ENCODE peak calls at places on chromosomes 13 and 19, in four cellular contexts. U is K562, R is GM12892, E is H1. H is an unnamed sample.
A peak's percentile ranks its signal among the peaks of the same experiment; 100 is the strongest.

GRCh38 chr19:51031220-51031879 is 3.5 kb downstream of the KLK12 start:
- DNase-seq in R (no peak), U (no peak), E (no peak), H (no peak)

GRCh38 chr19:47644743-47645499 is 36.0 kb downstream of the BICRA start:
- DNase-seq in E (no peak), U (no peak), R (no peak), H (no peak)

GRCh38 chr13:108769213-108770070 is 140.0 kb downstream of the MYO16 start:
- DNase-seq in R (no peak), E (no peak), U (peak; percentile 57), H (no peak)

GRCh38 chr13:48156466-48156865 is 61.6 kb upstream of the MED4 start:
- DNase-seq in E (no peak), U (no peak), R (no peak), H (no peak)

GRCh38 chr19:34662919-34663318 is 14.0 kb downstream of the SCGB2B2 start:
- DNase-seq in R (no peak), U (peak; percentile 21), E (peak; percentile 19), H (peak; percentile 51)

GRCh38 chr19:2046046-2046907 is 4.8 kb downstream of the MKNK2 start:
- DNase-seq in U (peak; percentile 15), R (no peak), E (no peak), H (no peak)

GRCh38 chr13:26420282-26420960 is 137.1 kb upstream of the WASF3 start:
- DNase-seq in E (no peak), U (no peak), R (no peak), H (peak; percentile 36)

GRCh38 chr19:37905936-37906867 is at the start of gene WDR87:
- DNase-seq in E (peak; percentile 87), R (peak; percentile 48), U (peak; percentile 73), H (peak; percentile 51)

GRCh38 chr13:95192998-95193397 is 108.3 kb downstream of the ABCC4 start:
- DNase-seq in U (no peak), R (no peak), E (no peak), H (no peak)

GRCh38 chr13:21365574-21365973 is 93.5 kb downstream of the ZDHHC20 start:
- DNase-seq in R (no peak), U (no peak), E (no peak), H (no peak)

GRCh38 chr19:54395685-54396084 is 19.6 kb upstream of the TTYH1 start:
- DNase-seq in R (no peak), U (no peak), E (no peak), H (no peak)

GRCh38 chr19:17743874-17744273 is 7.4 kb upstream of the FCHO1 start:
- DNase-seq in R (no peak), E (no peak), U (no peak), H (no peak)

GRCh38 chr19:52188822-52189744 is 769 bp upstream of the PPP2R1A start:
- DNase-seq in E (peak; percentile 25), U (no peak), R (no peak), H (no peak)

GRCh38 chr19:42233106-42233505 is 9.3 kb downstream of the GSK3A start:
- DNase-seq in R (peak; percentile 17), U (peak; percentile 60), E (no peak), H (no peak)

GRCh38 chr19:6613711-6614110 is 22.8 kb upstream of the CD70 start:
- DNase-seq in R (no peak), U (no peak), E (no peak), H (no peak)

GRCh38 chr13:76378767-76379166 is 507.4 kb downstream of the KCTD12 start:
- DNase-seq in R (no peak), U (no peak), E (no peak), H (no peak)

GRCh38 chr13:80337011-80337688 is 3.8 kb downstream of the SPRY2 start:
- DNase-seq in U (no peak), R (no peak), E (no peak), H (no peak)

GRCh38 chr13:113777311-113778260 is 18.6 kb downstream of the TMEM255B start:
- DNase-seq in E (no peak), U (peak; percentile 23), R (no peak), H (no peak)

GRCh38 chr13:113774177-113775107 is 15.4 kb downstream of the TMEM255B start:
- DNase-seq in E (no peak), U (no peak), R (no peak), H (no peak)

GRCh38 chr13:113776231-113777125 is 17.5 kb downstream of the TMEM255B start:
- DNase-seq in E (no peak), U (no peak), R (no peak), H (no peak)

GRCh38 chr13:113771709-113772331 is 12.8 kb downstream of the TMEM255B start:
- DNase-seq in R (no peak), E (no peak), U (no peak), H (no peak)

GRCh38 chr13:113775451-113776145 is 16.6 kb downstream of the TMEM255B start:
- DNase-seq in E (no peak), U (no peak), R (no peak), H (no peak)
- TF ChIP-seq TAF1 in E (no peak), U (no peak), R (no peak), H (no peak)

DNA sequence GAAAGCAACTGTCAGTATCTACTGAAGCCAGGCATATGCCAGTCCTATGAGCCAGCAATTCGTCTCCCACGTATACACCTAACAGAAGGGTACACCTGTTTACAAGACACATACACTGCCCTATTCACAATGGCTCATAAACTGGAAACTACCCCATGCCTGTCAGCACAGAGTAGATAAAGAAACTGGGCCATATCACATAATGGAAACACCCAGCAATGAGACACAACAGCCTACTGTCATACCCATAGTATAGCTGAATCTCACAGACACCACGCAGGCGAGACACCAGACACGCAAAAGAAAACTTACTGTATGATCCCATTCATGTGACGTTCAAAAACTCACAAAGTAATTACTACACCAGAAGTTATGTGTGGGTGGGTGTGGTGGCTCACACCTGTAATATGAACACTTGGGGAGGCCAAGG is 15.7 kb downstream of the NOSIP start:
- DNase-seq in R (no peak), U (no peak), E (no peak), H (no peak)
- TF ChIP-seq TAF1 in R (no peak), U (no peak), E (no peak), H (no peak)

GRCh38 chr13:36998624-36999041 is 507 bp downstream of the ALG5 start:
- DNase-seq in E (no peak), R (peak; percentile 16), U (peak; percentile 17), H (no peak)
- TF ChIP-seq TAF1 in E (no peak), R (no peak), U (no peak), H (no peak)

GRCh38 chr13:56182598-56182997 is 958.1 kb upstream of the PRR20A start:
- DNase-seq in R (no peak), U (no peak), E (no peak), H (no peak)

GRCh38 chr13:56189439-56189838 is 951.3 kb upstream of the PRR20A start:
- DNase-seq in U (no peak), R (no peak), E (no peak), H (no peak)

GRCh38 chr13:56189978-56190377 is 950.7 kb upstream of the PRR20A start:
- DNase-seq in R (no peak), E (no peak), U (no peak), H (no peak)

DNA sequence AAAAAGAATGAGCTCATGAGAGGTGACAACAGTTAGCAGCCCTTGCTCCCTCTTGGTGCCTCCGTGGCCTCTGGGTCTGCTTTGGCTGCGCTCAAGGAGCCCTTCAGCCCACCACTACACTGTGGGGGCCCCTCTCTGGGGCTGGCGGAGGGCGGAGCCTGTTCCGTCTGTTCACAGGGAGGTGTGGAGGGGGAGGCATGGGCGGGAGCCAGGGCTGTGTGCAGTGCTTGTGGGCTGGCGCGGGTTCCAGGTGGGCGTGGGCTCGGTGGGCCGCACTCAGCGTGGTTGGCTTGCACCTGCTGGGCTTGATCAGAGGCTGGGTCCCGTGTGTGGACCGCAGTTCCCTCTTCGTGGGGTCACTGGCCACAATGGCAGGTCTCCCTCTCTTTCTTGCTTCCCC is 953.4 kb upstream of the PRR20A start:
- DNase-seq in U (no peak), R (no peak), E (no peak), H (no peak)
- TF ChIP-seq TAF1 in U (no peak), R (no peak), E (no peak), H (no peak)